ENCODE peak calls at places on chromosomes 13 and 19, in nine cellular contexts. Y is stomach, R is GM23338, T is HL-60, C is HCT116, I is breast epithelium, E is GM12891, F is H1, M is SK-N-SH. W is an unnamed sample.

GRCh38 chr19:17466487-17466850 is 3.9 kb upstream of the SLC27A1 start:
- DNase-seq in Y (no peak), R (no peak), T (no peak), C (no peak), I (no peak), E (no peak), F (no peak), M (no peak), W (no peak)

GRCh38 chr13:30033681-30034447 is 183.4 kb upstream of the UBL3 start:
- DNase-seq in Y (no peak), R (no peak), T (no peak), C (no peak), I (no peak), E (no peak), F (no peak), M (no peak), W (no peak)

GRCh38 chr19:56309511-56310185 is 5.0 kb downstream of the ZSCAN5A start:
- DNase-seq in Y (peak), R (peak), T (peak), C (peak), I (no peak), E (peak), F (peak), M (peak), W (no peak)

GRCh38 chr13:66492479-66492878 is 737.7 kb downstream of the PCDH9 start:
- DNase-seq in Y (no peak), R (peak), T (no peak), C (peak), I (no peak), E (no peak), F (no peak), M (peak), W (no peak)

GRCh38 chr19:47239610-47240296 is 8.8 kb upstream of the BBC3 start:
- DNase-seq in Y (peak), R (peak), T (no peak), C (no peak), I (no peak), E (no peak), F (no peak), M (peak), W (no peak)

GRCh38 chr13:85985791-85986190 is 186.6 kb upstream of the SLITRK6 start:
- DNase-seq in Y (no peak), R (no peak), T (no peak), C (no peak), I (no peak), E (no peak), F (no peak), M (no peak), W (no peak)

GRCh38 chr19:6011794-6012193 is 33.9 kb upstream of the RANBP3 start:
- DNase-seq in Y (no peak), R (no peak), T (no peak), C (no peak), I (no peak), E (no peak), F (no peak), M (no peak), W (no peak)

GRCh38 chr13:21344662-21345176 is 114.4 kb downstream of the ZDHHC20 start:
- DNase-seq in Y (no peak), R (no peak), T (peak), C (no peak), I (no peak), E (no peak), F (no peak), M (no peak), W (no peak)

GRCh38 chr19:38649305-38650179 is 2.1 kb downstream of the ACTN4 start:
- DNase-seq in Y (peak), R (peak), T (no peak), C (no peak), I (peak), E (no peak), F (no peak), M (no peak), W (no peak)

GRCh38 chr19:39403331-39404312 is 3.0 kb upstream of the ZFP36 start:
- DNase-seq in Y (peak), R (peak), T (peak), C (peak), I (peak), E (peak), F (peak), M (no peak), W (peak)

GRCh38 chr13:94764576-94765321 is 52.4 kb upstream of the SOX21 start:
- DNase-seq in Y (no peak), R (no peak), T (no peak), C (no peak), I (no peak), E (no peak), F (no peak), M (no peak), W (no peak)

GRCh38 chr19:7924651-7925170 is 1.2 kb downstream of the CTXN1 start:
- DNase-seq in Y (no peak), R (peak), T (no peak), C (no peak), I (no peak), E (no peak), F (no peak), M (no peak), W (no peak)

GRCh38 chr19:7926727-7927604 is 1.0 kb upstream of the CTXN1 start:
- DNase-seq in Y (no peak), R (no peak), T (no peak), C (no peak), I (no peak), E (no peak), F (no peak), M (peak), W (no peak)

GRCh38 chr19:7925171-7925837 is 631 bp downstream of the CTXN1 start:
- DNase-seq in Y (peak), R (peak), T (no peak), C (peak), I (no peak), E (peak), F (peak), M (peak), W (no peak)

GRCh38 chr19:7927605-7928333 is 1.8 kb upstream of the CTXN1 start:
- DNase-seq in Y (no peak), R (no peak), T (no peak), C (no peak), I (no peak), E (no peak), F (no peak), M (no peak), W (no peak)

DNA sequence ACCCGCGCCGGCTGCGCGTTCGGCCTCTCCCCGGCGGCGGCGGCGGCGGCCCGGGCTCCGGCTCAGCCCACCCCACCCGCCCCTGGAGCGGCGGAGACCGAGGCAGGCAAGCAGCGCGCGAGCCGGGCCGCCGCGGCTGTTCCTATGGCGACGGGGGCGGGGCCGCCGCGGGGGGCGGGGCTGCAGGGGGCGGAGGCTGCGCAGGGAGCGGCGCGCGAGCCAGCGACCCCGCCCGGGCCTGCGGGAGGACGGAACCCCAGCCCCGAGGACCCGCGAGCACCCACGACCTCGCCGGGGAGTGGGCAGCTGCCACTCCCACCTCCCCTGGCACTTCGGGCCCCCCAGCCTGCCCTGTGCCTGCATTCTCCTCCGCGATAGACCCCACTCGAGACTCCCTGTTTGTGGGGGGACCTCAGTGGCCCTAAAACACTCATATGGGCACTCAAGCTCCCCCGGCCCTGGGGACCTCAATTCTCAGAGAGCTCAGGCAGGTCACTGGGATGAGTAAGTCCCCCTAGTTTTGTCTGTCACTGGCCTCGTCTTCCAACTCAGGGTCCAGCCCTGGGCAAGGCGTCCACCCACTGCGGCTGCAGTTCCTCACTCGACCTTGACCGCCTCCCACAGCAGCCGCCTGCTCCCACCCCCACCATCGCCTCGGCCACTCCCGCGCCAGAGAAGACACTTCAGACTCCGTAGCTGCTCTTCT is at the start of gene CTXN1:
- DNase-seq in Y (peak), R (peak), T (no peak), C (no peak), I (peak), E (peak), F (no peak), M (peak), W (no peak)
- TF ChIP-seq POLR2AphosphoS5 in Y (no peak), R (peak), T (no peak), C (peak), I (no peak), E (no peak), F (no peak), M (peak), W (peak)

DNA sequence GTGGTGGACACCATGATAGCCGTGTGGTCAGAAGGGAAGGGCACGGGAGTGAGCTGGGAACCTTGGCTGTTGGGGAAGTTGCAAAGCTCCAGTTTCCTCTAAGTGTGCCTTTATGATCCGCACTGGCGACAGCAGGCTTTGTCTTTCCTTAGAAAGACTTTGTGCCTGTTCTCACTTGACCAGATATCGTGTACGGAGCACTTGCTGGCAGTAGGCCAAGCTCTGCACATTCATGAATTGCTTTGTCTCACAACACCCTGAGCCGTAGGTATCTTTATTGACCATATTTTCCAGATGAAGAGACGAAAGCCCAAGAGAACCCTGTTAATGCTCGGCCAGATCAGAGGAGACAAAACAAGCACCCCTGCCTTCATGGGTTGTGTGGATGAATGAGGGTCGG is 15.1 kb downstream of the CUL4A start:
- DNase-seq in Y (no peak), R (no peak), T (no peak), C (no peak), I (no peak), E (no peak), F (no peak), M (no peak), W (no peak)
- TF ChIP-seq POLR2AphosphoS5 in Y (no peak), R (no peak), T (no peak), C (no peak), I (no peak), E (no peak), F (no peak), M (no peak), W (no peak)

DNA sequence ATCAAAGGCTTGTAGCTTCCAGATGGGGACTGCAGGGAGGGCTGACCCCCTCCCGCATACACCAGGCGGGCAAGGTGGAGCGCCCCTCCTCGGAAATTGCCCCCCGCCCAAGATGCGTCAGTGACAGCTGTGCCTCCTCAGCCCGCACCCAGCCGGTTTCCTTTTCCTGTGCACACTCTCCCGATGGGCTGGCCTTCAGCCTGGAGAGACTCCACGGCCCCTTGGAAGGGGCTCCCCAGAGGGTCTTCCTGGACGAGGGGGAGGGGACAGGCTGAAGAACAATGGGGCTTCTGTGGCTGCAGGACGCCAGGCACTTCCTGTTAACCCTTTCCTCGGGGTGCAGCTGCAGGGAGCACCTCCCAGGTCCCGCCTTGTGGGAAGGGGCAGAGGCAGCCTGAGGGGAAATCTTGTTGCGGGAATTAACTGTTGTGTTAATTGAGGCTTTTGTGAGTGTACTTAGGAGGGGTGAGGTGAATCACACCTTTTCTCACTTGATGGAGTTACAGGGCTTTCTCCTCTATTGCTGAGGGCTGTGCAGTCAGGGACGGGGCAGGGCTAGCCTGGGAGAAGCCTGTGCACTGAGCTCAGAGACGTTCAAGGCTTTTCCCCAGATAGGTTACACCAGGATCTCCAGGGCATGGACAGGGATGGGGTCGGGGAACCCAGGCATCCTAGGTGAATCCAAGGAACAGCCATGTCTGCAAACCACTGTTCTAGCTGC is 14.3 kb downstream of the IER2 start:
- DNase-seq in Y (peak), R (peak), T (no peak), C (no peak), I (peak), E (no peak), F (peak), M (peak), W (no peak)
- TF ChIP-seq POLR2AphosphoS5 in Y (no peak), R (no peak), T (no peak), C (no peak), I (peak), E (no peak), F (peak), M (no peak), W (peak)

DNA sequence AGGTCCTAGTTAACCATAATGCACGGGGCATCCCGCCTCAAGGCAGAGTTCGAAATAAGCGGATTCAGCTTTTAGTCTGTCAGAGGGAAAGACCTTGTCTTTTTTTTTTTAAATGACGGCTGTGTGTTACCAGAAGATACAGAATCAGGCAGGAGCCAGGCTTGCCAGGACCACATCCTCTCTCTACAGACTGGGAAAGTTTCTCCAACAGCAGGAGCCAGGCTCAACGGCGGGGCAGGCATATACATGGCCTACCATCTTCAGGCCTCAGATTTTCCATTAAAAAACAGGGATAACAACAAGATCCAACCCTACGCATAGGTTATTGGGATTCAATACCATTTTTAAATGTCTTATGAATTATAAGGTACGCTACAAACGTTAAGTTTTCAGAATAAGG is 17.8 kb downstream of the IRS2 start:
- DNase-seq in Y (no peak), R (no peak), T (no peak), C (no peak), I (no peak), E (no peak), F (no peak), M (no peak), W (no peak)
- TF ChIP-seq POLR2AphosphoS5 in Y (no peak), R (no peak), T (no peak), C (no peak), I (no peak), E (no peak), F (no peak), M (no peak), W (no peak)

GRCh38 chr13:99432637-99433542 is 68.4 kb upstream of the TM9SF2 start:
- DNase-seq in Y (peak), R (peak), T (peak), C (peak), I (no peak), E (peak), F (peak), M (no peak), W (no peak)
- TF ChIP-seq POLR2AphosphoS5 in Y (no peak), R (no peak), T (no peak), C (no peak), I (peak), E (no peak), F (no peak), M (no peak), W (no peak)

GRCh38 chr19:10230904-10231623 is at the start of gene S1PR2:
- DNase-seq in Y (peak), R (peak), T (peak), C (peak), I (peak), E (peak), F (no peak), M (peak), W (no peak)
- TF ChIP-seq POLR2AphosphoS5 in Y (no peak), R (peak), T (no peak), C (peak), I (peak), E (no peak), F (peak), M (peak), W (no peak)

GRCh38 chr13:114002771-114003321 is 29.0 kb upstream of the C13orf46 start:
- DNase-seq in Y (no peak), R (no peak), T (no peak), C (no peak), I (no peak), E (no peak), F (no peak), M (no peak), W (no peak)

GRCh38 chr13:114002009-114002544 is 28.2 kb upstream of the C13orf46 start:
- DNase-seq in Y (peak), R (peak), T (no peak), C (no peak), I (no peak), E (no peak), F (no peak), M (no peak), W (no peak)

GRCh38 chr13:114007566-114007965 is 33.7 kb upstream of the C13orf46 start:
- DNase-seq in Y (no peak), R (no peak), T (no peak), C (no peak), I (no peak), E (no peak), F (no peak), M (no peak), W (no peak)

GRCh38 chr13:114005206-114005720 is 31.4 kb upstream of the C13orf46 start:
- DNase-seq in Y (no peak), R (no peak), T (no peak), C (no peak), I (no peak), E (no peak), F (no peak), M (no peak), W (no peak)

DNA sequence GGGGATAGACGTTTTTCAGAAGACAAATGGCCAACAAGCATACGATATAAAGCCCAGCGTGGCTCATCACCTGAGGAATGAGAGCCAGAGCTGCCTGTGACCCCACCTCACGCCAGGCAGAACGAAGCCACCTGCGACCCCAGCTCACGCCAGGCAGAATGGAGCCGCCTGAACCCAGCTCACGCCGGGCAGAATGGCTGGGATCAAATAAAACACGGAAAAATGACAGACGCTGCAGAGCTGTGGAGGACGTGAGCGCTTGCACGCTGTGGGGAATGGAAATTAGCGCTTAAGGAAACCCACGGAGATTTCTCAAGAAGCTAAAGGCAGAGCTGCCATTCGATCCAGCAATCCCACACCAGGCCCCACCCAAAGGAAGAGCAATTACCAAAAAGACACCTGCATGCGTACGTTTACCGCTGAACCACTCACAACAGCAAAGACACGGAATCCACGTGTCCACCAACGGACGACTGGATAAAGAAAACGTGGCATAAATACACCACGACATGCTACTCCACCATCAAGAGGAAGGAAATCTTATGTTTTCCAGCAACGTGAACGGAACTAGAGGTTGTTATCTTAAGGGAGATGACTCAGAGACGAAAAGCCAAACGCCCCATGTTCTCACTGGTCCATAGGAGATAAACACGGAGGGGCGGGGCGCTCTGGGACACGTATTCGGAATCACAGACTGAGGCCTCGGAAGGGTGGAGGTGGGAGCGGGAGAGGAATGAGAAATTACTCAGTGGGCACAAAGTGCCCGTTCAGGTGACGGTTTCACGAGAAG is 30.7 kb upstream of the C13orf46 start:
- DNase-seq in Y (peak), R (no peak), T (no peak), C (no peak), I (no peak), E (no peak), F (no peak), M (no peak), W (no peak)
- TF ChIP-seq POLR2AphosphoS5 in Y (no peak), R (no peak), T (no peak), C (no peak), I (no peak), E (no peak), F (no peak), M (no peak), W (no peak)

GRCh38 chr19:33496016-33496415 is 25.6 kb downstream of the PEPD start:
- DNase-seq in Y (no peak), R (no peak), T (no peak), C (no peak), I (no peak), E (no peak), F (no peak), M (no peak), W (no peak)

GRCh38 chr19:33492951-33493350 is 28.6 kb downstream of the PEPD start:
- DNase-seq in Y (no peak), R (no peak), T (no peak), C (no peak), I (no peak), E (no peak), F (no peak), M (no peak), W (no peak)

GRCh38 chr19:33496496-33496895 is 25.1 kb downstream of the PEPD start:
- DNase-seq in Y (no peak), R (no peak), T (no peak), C (no peak), I (no peak), E (no peak), F (no peak), M (peak), W (no peak)

GRCh38 chr19:33492090-33492489 is 29.5 kb downstream of the PEPD start:
- DNase-seq in Y (no peak), R (no peak), T (no peak), C (no peak), I (no peak), E (no peak), F (no peak), M (no peak), W (no peak)

GRCh38 chr19:33493401-33494275 is 28.0 kb downstream of the PEPD start:
- DNase-seq in Y (no peak), R (no peak), T (no peak), C (no peak), I (no peak), E (no peak), F (no peak), M (peak), W (no peak)
- TF ChIP-seq POLR2AphosphoS5 in Y (no peak), R (no peak), T (no peak), C (no peak), I (no peak), E (no peak), F (no peak), M (no peak), W (no peak)

GRCh38 chr19:15897738-15898276 is at the start of gene CYP4F2:
- DNase-seq in Y (no peak), R (no peak), T (no peak), C (no peak), I (no peak), E (no peak), F (no peak), M (peak), W (no peak)
- TF ChIP-seq POLR2AphosphoS5 in Y (no peak), R (no peak), T (no peak), C (no peak), I (no peak), E (no peak), F (no peak), M (no peak), W (no peak)

GRCh38 chr13:36341718-36342117 is 4.5 kb downstream of the SPART start:
- DNase-seq in Y (no peak), R (no peak), T (no peak), C (no peak), I (no peak), E (no peak), F (no peak), M (no peak), W (no peak)
- TF ChIP-seq POLR2AphosphoS5 in Y (no peak), R (no peak), T (no peak), C (no peak), I (no peak), E (no peak), F (no peak), M (no peak), W (no peak)